ENCODE peak calls at places on chromosomes 1 and 21, in six cellular contexts. One of them, this sample, is unnamed.
A peak's percentile ranks its signal among the peaks of the same experiment; 100 is the strongest.

GRCh38 chr21:38645282-38645681 is 147.0 kb upstream of the ERG start:
- DNase-seq in heart right ventricle: no peak
- DNase-seq in OCI-LY7: no peak
- DNase-seq in endothelial cell of umbilical vein: no peak
- DNase-seq in hepatocyte: no peak
- DNase-seq in AG04450: peak; percentile 34
- DNase-seq in this sample: no peak

GRCh38 chr1:233868461-233868860 is 36.0 kb upstream of the SLC35F3 start:
- DNase-seq in heart right ventricle: no peak
- DNase-seq in AG04450: no peak
- DNase-seq in hepatocyte: no peak
- DNase-seq in OCI-LY7: no peak
- DNase-seq in endothelial cell of umbilical vein: no peak
- DNase-seq in this sample: no peak

GRCh38 chr1:183932412-183932811 is 105.1 kb downstream of the COLGALT2 start:
- DNase-seq in endothelial cell of umbilical vein: peak; percentile 12
- DNase-seq in hepatocyte: peak; percentile 55
- DNase-seq in AG04450: peak; percentile 78
- DNase-seq in OCI-LY7: no peak
- DNase-seq in heart right ventricle: peak; percentile 85
- DNase-seq in this sample: peak; percentile 87

GRCh38 chr1:67646145-67647035 is 38.6 kb upstream of the GADD45A start:
- DNase-seq in endothelial cell of umbilical vein: peak; percentile 39
- DNase-seq in heart right ventricle: peak; percentile 61
- DNase-seq in hepatocyte: peak; percentile 56
- DNase-seq in AG04450: no peak
- DNase-seq in OCI-LY7: no peak
- DNase-seq in this sample: no peak

GRCh38 chr1:40628903-40629292 is 36.6 kb downstream of the RIMS3 start:
- DNase-seq in heart right ventricle: no peak
- DNase-seq in hepatocyte: no peak
- DNase-seq in endothelial cell of umbilical vein: no peak
- DNase-seq in OCI-LY7: no peak
- DNase-seq in AG04450: no peak
- DNase-seq in this sample: no peak

GRCh38 chr1:208269338-208269666 is 25.1 kb upstream of the PLXNA2 start:
- DNase-seq in OCI-LY7: no peak
- DNase-seq in endothelial cell of umbilical vein: no peak
- DNase-seq in AG04450: no peak
- DNase-seq in hepatocyte: no peak
- DNase-seq in heart right ventricle: no peak
- DNase-seq in this sample: no peak

GRCh38 chr1:65791396-65791795 is 1.3 kb upstream of the PDE4B start:
- DNase-seq in OCI-LY7: no peak
- DNase-seq in heart right ventricle: no peak
- DNase-seq in hepatocyte: no peak
- DNase-seq in AG04450: no peak
- DNase-seq in endothelial cell of umbilical vein: no peak
- DNase-seq in this sample: no peak

GRCh38 chr1:84997667-84998600 is 1.0 kb upstream of the MCOLN2 start:
- DNase-seq in OCI-LY7: peak; percentile 39
- DNase-seq in AG04450: no peak
- DNase-seq in endothelial cell of umbilical vein: no peak
- DNase-seq in heart right ventricle: peak; percentile 13
- DNase-seq in hepatocyte: peak; percentile 25
- DNase-seq in this sample: no peak

GRCh38 chr21:43775795-43776430 is at the start of gene CSTB:
- DNase-seq in endothelial cell of umbilical vein: peak; percentile 68
- DNase-seq in OCI-LY7: peak; percentile 80
- DNase-seq in hepatocyte: peak; percentile 89
- DNase-seq in heart right ventricle: peak; percentile 86
- DNase-seq in AG04450: no peak
- DNase-seq in this sample: peak; percentile 75

GRCh38 chr1:30765610-30766434 is 8.2 kb upstream of the LAPTM5 start:
- DNase-seq in endothelial cell of umbilical vein: no peak
- DNase-seq in hepatocyte: no peak
- DNase-seq in heart right ventricle: no peak
- DNase-seq in OCI-LY7: no peak
- DNase-seq in AG04450: no peak
- DNase-seq in this sample: no peak

GRCh38 chr1:161427733-161428516 is 60.2 kb upstream of the CFAP126 start:
- DNase-seq in OCI-LY7: no peak
- DNase-seq in heart right ventricle: no peak
- DNase-seq in AG04450: no peak
- DNase-seq in endothelial cell of umbilical vein: peak; percentile 25
- DNase-seq in hepatocyte: peak; percentile 63
- DNase-seq in this sample: no peak

GRCh38 chr1:33255347-33256311 is 663 bp upstream of the ZNF362 start:
- DNase-seq in endothelial cell of umbilical vein: peak; percentile 28
- DNase-seq in AG04450: no peak
- DNase-seq in hepatocyte: peak; percentile 79
- DNase-seq in heart right ventricle: peak; percentile 76
- DNase-seq in OCI-LY7: peak; percentile 59
- DNase-seq in this sample: peak; percentile 85

GRCh38 chr21:32611471-32611997 is 643 bp downstream of the CFAP298 start:
- DNase-seq in heart right ventricle: peak; percentile 18
- DNase-seq in hepatocyte: peak; percentile 39
- DNase-seq in OCI-LY7: peak; percentile 83
- DNase-seq in endothelial cell of umbilical vein: peak; percentile 39
- DNase-seq in AG04450: no peak
- DNase-seq in this sample: no peak

GRCh38 chr1:172818841-172819527 is 160.1 kb downstream of the FASLG start:
- DNase-seq in hepatocyte: no peak
- DNase-seq in AG04450: no peak
- DNase-seq in endothelial cell of umbilical vein: no peak
- DNase-seq in heart right ventricle: no peak
- DNase-seq in OCI-LY7: peak; percentile 91
- DNase-seq in this sample: no peak

GRCh38 chr1:205344010-205344808 is 12.5 kb downstream of the KLHDC8A start:
- DNase-seq in endothelial cell of umbilical vein: no peak
- DNase-seq in heart right ventricle: no peak
- DNase-seq in AG04450: no peak
- DNase-seq in hepatocyte: peak; percentile 72
- DNase-seq in OCI-LY7: no peak
- DNase-seq in this sample: no peak

GRCh38 chr1:18948048-18948912 is 8.2 kb downstream of the IFFO2 start:
- DNase-seq in heart right ventricle: no peak
- DNase-seq in hepatocyte: no peak
- DNase-seq in AG04450: no peak
- DNase-seq in OCI-LY7: no peak
- DNase-seq in endothelial cell of umbilical vein: no peak
- DNase-seq in this sample: no peak

GRCh38 chr1:58812926-58813325 is 29.1 kb upstream of the JUN start:
- DNase-seq in AG04450: no peak
- DNase-seq in heart right ventricle: no peak
- DNase-seq in OCI-LY7: no peak
- DNase-seq in endothelial cell of umbilical vein: no peak
- DNase-seq in hepatocyte: no peak
- DNase-seq in this sample: no peak

GRCh38 chr21:21921410-21922232 is 923.4 kb downstream of the NCAM2 start:
- DNase-seq in hepatocyte: peak; percentile 69
- DNase-seq in endothelial cell of umbilical vein: no peak
- DNase-seq in AG04450: no peak
- DNase-seq in OCI-LY7: peak; percentile 5
- DNase-seq in heart right ventricle: no peak
- DNase-seq in this sample: no peak

GRCh38 chr1:44260792-44261474 is 47.7 kb downstream of the DMAP1 start:
- DNase-seq in OCI-LY7: no peak
- DNase-seq in endothelial cell of umbilical vein: no peak
- DNase-seq in heart right ventricle: no peak
- DNase-seq in hepatocyte: no peak
- DNase-seq in AG04450: no peak
- DNase-seq in this sample: no peak

GRCh38 chr1:62144238-62144831 is 50.3 kb upstream of the L1TD1 start:
- DNase-seq in hepatocyte: peak; percentile 67
- DNase-seq in AG04450: peak; percentile 11
- DNase-seq in OCI-LY7: peak; percentile 36
- DNase-seq in endothelial cell of umbilical vein: peak; percentile 59
- DNase-seq in heart right ventricle: no peak
- DNase-seq in this sample: peak; percentile 59

GRCh38 chr1:21362096-21362495 is 71.8 kb upstream of the ECE1 start:
- DNase-seq in heart right ventricle: no peak
- DNase-seq in endothelial cell of umbilical vein: peak; percentile 47
- DNase-seq in AG04450: no peak
- DNase-seq in hepatocyte: no peak
- DNase-seq in OCI-LY7: no peak
- DNase-seq in this sample: no peak

GRCh38 chr1:235416662-235417049 is 49.4 kb downstream of the TBCE start:
- DNase-seq in heart right ventricle: no peak
- DNase-seq in endothelial cell of umbilical vein: no peak
- DNase-seq in AG04450: no peak
- DNase-seq in hepatocyte: no peak
- DNase-seq in OCI-LY7: no peak
- DNase-seq in this sample: no peak

DNA sequence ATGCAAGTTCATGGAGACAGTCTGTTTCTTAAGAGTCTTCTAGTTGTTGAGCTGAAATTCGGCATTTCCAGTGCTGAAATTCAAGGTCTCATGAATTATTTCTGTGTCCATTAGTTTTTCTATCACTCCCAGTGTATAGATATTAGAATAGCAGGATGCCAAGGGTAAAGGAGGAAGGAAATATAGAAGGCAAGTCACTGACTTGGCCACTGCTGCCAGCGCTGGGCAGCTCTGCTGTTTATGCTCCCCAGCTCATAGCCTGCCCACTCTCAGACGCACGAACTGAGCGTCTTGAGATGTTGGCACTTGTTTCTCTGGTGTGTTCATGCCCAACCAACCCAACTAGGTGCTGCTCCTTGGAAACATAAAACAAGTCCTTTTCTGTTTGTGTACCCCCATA is 110.1 kb downstream of the SLC45A1 start:
- DNase-seq in OCI-LY7: peak; percentile 50
- DNase-seq in endothelial cell of umbilical vein: no peak
- DNase-seq in heart right ventricle: no peak
- DNase-seq in hepatocyte: no peak
- DNase-seq in AG04450: no peak
- DNase-seq in this sample: no peak
- H3K4me3 ChIP-seq in OCI-LY7: peak overlapping the region; percentile 60
- H3K4me3 ChIP-seq in endothelial cell of umbilical vein: no peak overlapping the region
- H3K4me3 ChIP-seq in heart right ventricle: no peak overlapping the region
- H3K4me3 ChIP-seq in hepatocyte: no peak overlapping the region
- H3K4me3 ChIP-seq in AG04450: no peak overlapping the region
- H3K4me3 ChIP-seq in this sample: no peak overlapping the region

GRCh38 chr1:10633416-10633815 is 158.7 kb downstream of the PEX14 start:
- DNase-seq in hepatocyte: no peak
- DNase-seq in endothelial cell of umbilical vein: no peak
- DNase-seq in heart right ventricle: no peak
- DNase-seq in AG04450: no peak
- DNase-seq in OCI-LY7: no peak
- DNase-seq in this sample: no peak
- H3K27ac ChIP-seq in hepatocyte: no peak overlapping the region
- H3K27ac ChIP-seq in endothelial cell of umbilical vein: no peak overlapping the region
- H3K27ac ChIP-seq in heart right ventricle: no peak overlapping the region
- H3K27ac ChIP-seq in AG04450: no peak overlapping the region
- H3K27ac ChIP-seq in OCI-LY7: no peak overlapping the region
- H3K27ac ChIP-seq in this sample: no peak overlapping the region

DNA sequence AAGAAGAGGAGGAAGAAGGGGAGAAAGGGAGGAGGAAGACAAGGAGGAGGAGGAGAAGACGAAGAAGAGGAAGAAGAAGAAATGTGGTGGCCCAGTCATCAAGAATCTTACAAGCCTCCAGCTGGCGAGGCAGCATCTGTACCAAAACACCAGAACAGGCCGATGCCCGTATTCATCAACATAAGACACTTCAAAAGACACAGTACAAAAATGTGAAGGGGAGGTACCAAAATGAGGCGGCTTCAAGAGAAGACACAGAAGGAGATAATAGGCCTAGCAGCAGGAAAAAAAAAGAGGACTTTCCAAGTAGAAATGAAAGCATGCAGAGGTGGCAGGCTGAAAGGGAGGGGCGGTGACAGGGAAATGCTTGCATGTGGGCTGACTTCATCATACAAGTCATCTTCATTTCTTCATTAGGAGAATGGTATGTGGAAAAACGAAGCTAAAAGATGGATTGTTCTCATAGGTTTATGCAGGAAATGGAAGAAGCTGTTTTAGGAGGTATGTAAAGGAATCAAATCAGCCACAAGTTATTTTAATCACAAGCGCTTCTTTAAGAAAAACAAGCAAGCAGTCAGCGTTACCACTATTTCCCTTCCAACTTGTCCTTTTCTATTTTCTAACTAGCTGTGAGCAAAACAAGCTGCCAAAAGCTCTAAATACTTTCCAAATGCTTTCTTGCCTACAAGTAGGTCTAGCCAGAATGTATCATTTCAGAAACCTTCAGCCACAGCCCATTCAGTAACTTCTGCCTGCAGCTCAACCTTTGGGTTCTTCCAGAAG is 192.3 kb downstream of the SLC45A1 start:
- DNase-seq in AG04450: peak; percentile 67
- DNase-seq in hepatocyte: peak; percentile 29
- DNase-seq in heart right ventricle: no peak
- DNase-seq in OCI-LY7: peak; percentile 68
- DNase-seq in endothelial cell of umbilical vein: peak; percentile 29
- DNase-seq in this sample: peak; percentile 73
- H3K4me3 ChIP-seq in AG04450: peak overlapping the region; percentile 39
- H3K4me3 ChIP-seq in hepatocyte: no peak overlapping the region
- H3K4me3 ChIP-seq in heart right ventricle: no peak overlapping the region
- H3K4me3 ChIP-seq in OCI-LY7: peak overlapping the region; percentile 53
- H3K4me3 ChIP-seq in endothelial cell of umbilical vein: no peak overlapping the region
- H3K4me3 ChIP-seq in this sample: no peak overlapping the region

GRCh38 chr21:17461014-17461413 is 51.8 kb upstream of the CXADR start:
- DNase-seq in AG04450: peak; percentile 61
- DNase-seq in endothelial cell of umbilical vein: no peak
- DNase-seq in OCI-LY7: no peak
- DNase-seq in heart right ventricle: no peak
- DNase-seq in hepatocyte: peak; percentile 36
- DNase-seq in this sample: no peak

GRCh38 chr21:17466166-17466565 is 46.7 kb upstream of the CXADR start:
- DNase-seq in endothelial cell of umbilical vein: no peak
- DNase-seq in hepatocyte: peak; percentile 64
- DNase-seq in OCI-LY7: no peak
- DNase-seq in AG04450: no peak
- DNase-seq in heart right ventricle: no peak
- DNase-seq in this sample: no peak

GRCh38 chr21:17462276-17462981 is 50.4 kb upstream of the CXADR start:
- DNase-seq in endothelial cell of umbilical vein: peak; percentile 60
- DNase-seq in AG04450: no peak
- DNase-seq in hepatocyte: peak; percentile 76
- DNase-seq in heart right ventricle: no peak
- DNase-seq in OCI-LY7: no peak
- DNase-seq in this sample: no peak

GRCh38 chr21:17461582-17461981 is 51.3 kb upstream of the CXADR start:
- DNase-seq in endothelial cell of umbilical vein: no peak
- DNase-seq in OCI-LY7: no peak
- DNase-seq in hepatocyte: no peak
- DNase-seq in AG04450: no peak
- DNase-seq in heart right ventricle: no peak
- DNase-seq in this sample: no peak

DNA sequence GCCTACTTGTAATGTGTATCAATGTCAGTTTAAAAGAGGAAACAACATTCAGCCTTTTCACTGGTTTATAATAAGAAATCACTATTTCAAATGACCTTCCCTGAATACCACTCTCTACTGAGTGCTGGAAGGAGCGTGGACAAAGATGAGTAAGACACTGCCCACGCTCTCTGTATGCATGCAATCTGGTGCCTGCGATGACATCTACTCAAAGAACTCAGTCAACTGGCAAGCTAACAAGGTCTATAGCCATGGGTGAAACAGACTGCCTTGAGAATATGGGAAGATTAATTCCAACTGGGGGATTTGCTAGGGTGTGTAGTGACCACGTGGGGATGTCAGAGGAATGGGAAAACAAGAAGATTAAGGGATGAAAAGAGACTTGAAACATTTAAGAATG is 49.4 kb upstream of the CXADR start:
- DNase-seq in heart right ventricle: no peak
- DNase-seq in hepatocyte: peak; percentile 69
- DNase-seq in OCI-LY7: no peak
- DNase-seq in endothelial cell of umbilical vein: no peak
- DNase-seq in AG04450: peak; percentile 76
- DNase-seq in this sample: no peak
- H3K27ac ChIP-seq in heart right ventricle: no peak overlapping the region
- H3K27ac ChIP-seq in hepatocyte: peak overlapping the region; percentile 94
- H3K27ac ChIP-seq in OCI-LY7: no peak overlapping the region
- H3K27ac ChIP-seq in endothelial cell of umbilical vein: no peak overlapping the region
- H3K27ac ChIP-seq in AG04450: no peak overlapping the region
- H3K27ac ChIP-seq in this sample: peak overlapping the region; percentile 55

This sample was measured in right atrium auricular region.